ENCODE peak calls at places on chromosomes 5 and 9, in five cellular contexts. V is adipocyte, P is pancreas, Q is esophagus squamous epithelium, E is fibroblast of lung. N is an unnamed sample.
A peak's percentile ranks its signal among the peaks of the same experiment; 100 is the strongest.

GRCh38 chr5:31976161-31976560 is 198.0 kb downstream of the GOLPH3 start:
- DNase-seq in Q (no peak), P (no peak), V (no peak), E (no peak), N (no peak)

GRCh38 chr5:65981548-65981947 is 55.2 kb downstream of the ERBIN start:
- DNase-seq in V (no peak), Q (no peak), P (no peak), E (no peak), N (no peak)

GRCh38 chr5:36978196-36978595 is 101.6 kb downstream of the NIPBL start:
- DNase-seq in P (no peak), V (no peak), Q (no peak), E (no peak), N (no peak)

GRCh38 chr5:160071521-160072299 is 47.5 kb downstream of the PWWP2A start:
- DNase-seq in V (no peak), Q (no peak), P (no peak), E (no peak), N (no peak)

GRCh38 chr9:73863924-73864323 is 633.2 kb upstream of the RORB start:
- DNase-seq in Q (no peak), V (peak; percentile 12), P (no peak), E (peak; percentile 36), N (no peak)

GRCh38 chr9:137026828-137027227 is 1.2 kb downstream of the ABCA2 start:
- DNase-seq in Q (no peak), E (no peak), P (peak; percentile 73), V (no peak), N (no peak)

GRCh38 chr5:135369952-135370351 is 29.1 kb downstream of the MACROH2A1 start:
- DNase-seq in V (no peak), P (no peak), Q (no peak), E (no peak), N (no peak)

GRCh38 chr5:107519900-107520354 is 150.8 kb downstream of the EFNA5 start:
- DNase-seq in Q (no peak), V (no peak), P (no peak), E (peak; percentile 40), N (no peak)

GRCh38 chr9:27602954-27603353 is 29.7 kb upstream of the C9orf72 start:
- DNase-seq in E (no peak), V (peak; percentile 4), P (no peak), Q (no peak), N (no peak)

GRCh38 chr5:157177935-157178334 is 2.7 kb upstream of the ITK start:
- DNase-seq in P (no peak), V (no peak), Q (no peak), E (no peak), N (no peak)

GRCh38 chr9:33132249-33132772 is 34.8 kb downstream of the B4GALT1 start:
- DNase-seq in P (no peak), E (peak; percentile 90), V (peak; percentile 76), Q (no peak), N (no peak)

GRCh38 chr5:98839469-98840383 is 66.3 kb downstream of the RGMB start:
- DNase-seq in V (no peak), Q (no peak), P (no peak), E (peak; percentile 20), N (no peak)

GRCh38 chr9:94911986-94912635 is 185.6 kb downstream of the AOPEP start:
- DNase-seq in V (no peak), E (peak; percentile 52), P (no peak), Q (no peak), N (no peak)

GRCh38 chr5:167634432-167634831 is 657.0 kb upstream of the WWC1 start:
- DNase-seq in P (no peak), V (peak; percentile 68), E (peak; percentile 92), Q (no peak), N (no peak)

GRCh38 chr9:131997779-131998178 is 81.9 kb downstream of the MED27 start:
- DNase-seq in V (peak; percentile 16), Q (no peak), P (no peak), E (peak; percentile 69), N (no peak)

GRCh38 chr5:158056426-158056825 is 197.5 kb upstream of the CLINT1 start:
- DNase-seq in P (no peak), Q (no peak), E (peak; percentile 47), V (peak; percentile 81), N (no peak)

GRCh38 chr5:171094356-171094755 is 214.7 kb upstream of the TLX3 start:
- DNase-seq in Q (no peak), P (no peak), E (no peak), V (no peak), N (no peak)

GRCh38 chr5:13511442-13511841 is 433.0 kb downstream of the DNAH5 start:
- DNase-seq in Q (no peak), P (no peak), V (no peak), E (no peak), N (no peak)

GRCh38 chr5:41270423-41271251 is 57.3 kb upstream of the C6 start:
- DNase-seq in V (peak; percentile 77), E (peak; percentile 62), P (peak; percentile 31), Q (no peak), N (no peak)

GRCh38 chr9:15277400-15278137 is 29.4 kb downstream of the TTC39B start:
- DNase-seq in V (peak; percentile 58), Q (no peak), E (peak; percentile 22), P (no peak), N (no peak)

GRCh38 chr5:154972476-154973080 is 31.7 kb downstream of the MRPL22 start:
- DNase-seq in Q (no peak), V (peak; percentile 73), P (no peak), E (peak; percentile 27), N (no peak)

GRCh38 chr9:121206516-121207370 is 5.1 kb upstream of the RAB14 start:
- DNase-seq in P (no peak), E (peak; percentile 62), V (no peak), Q (no peak), N (no peak)

GRCh38 chr5:78823196-78823595 is 161.9 kb downstream of the ARSB start:
- DNase-seq in Q (no peak), P (no peak), V (no peak), E (no peak), N (no peak)

GRCh38 chr9:111959468-111959941 is 62.9 kb downstream of the UGCG start:
- DNase-seq in Q (no peak), E (peak; percentile 92), P (no peak), V (peak; percentile 50), N (no peak)

GRCh38 chr5:170120576-170120975 is 14.9 kb downstream of the FOXI1 start:
- DNase-seq in P (no peak), Q (no peak), E (peak; percentile 77), V (peak; percentile 83), N (no peak)

GRCh38 chr5:168364738-168365550 is 73.5 kb downstream of the WWC1 start:
- DNase-seq in E (peak; percentile 49), Q (no peak), P (peak; percentile 35), V (peak; percentile 4), N (no peak)

GRCh38 chr9:80251778-80252177 is 680.0 kb downstream of the TLE4 start:
- DNase-seq in Q (no peak), V (no peak), E (no peak), P (no peak), N (no peak)
- H3K9me3 ChIP-seq in Q (no peaks in the 10 kb centered on the region), V (peaks cover under 1% of the 10 kb centered on the region), E (no peaks in the 10 kb centered on the region), P (no peaks in the 10 kb centered on the region), N (no peaks in the 10 kb centered on the region)

GRCh38 chr5:73352789-73353188 is 95.8 kb downstream of the FOXD1 start:
- DNase-seq in E (no peak), P (no peak), Q (no peak), V (no peak), N (no peak)

GRCh38 chr5:73344835-73345234 is 103.7 kb downstream of the FOXD1 start:
- DNase-seq in P (no peak), E (no peak), V (no peak), Q (no peak), N (no peak)

GRCh38 chr5:73346878-73347408 is 101.6 kb downstream of the FOXD1 start:
- DNase-seq in V (no peak), E (no peak), Q (no peak), P (no peak), N (no peak)
- H3K9me3 ChIP-seq in V (peaks cover 75% of the 10 kb centered on the region), E (no peaks in the 10 kb centered on the region), Q (peaks cover 20% of the 10 kb centered on the region), P (no peaks in the 10 kb centered on the region), N (peaks cover 12% of the 10 kb centered on the region)

GRCh38 chr5:138470322-138471285 is 5.3 kb downstream of the EGR1 start:
- DNase-seq in Q (no peak), P (no peak), E (no peak), V (no peak), N (no peak)
- H3K9me3 ChIP-seq in Q (no peaks in the 10 kb centered on the region), P (no peaks in the 10 kb centered on the region), E (no peaks in the 10 kb centered on the region), V (no peaks in the 10 kb centered on the region), N (no peaks in the 10 kb centered on the region)

DNA sequence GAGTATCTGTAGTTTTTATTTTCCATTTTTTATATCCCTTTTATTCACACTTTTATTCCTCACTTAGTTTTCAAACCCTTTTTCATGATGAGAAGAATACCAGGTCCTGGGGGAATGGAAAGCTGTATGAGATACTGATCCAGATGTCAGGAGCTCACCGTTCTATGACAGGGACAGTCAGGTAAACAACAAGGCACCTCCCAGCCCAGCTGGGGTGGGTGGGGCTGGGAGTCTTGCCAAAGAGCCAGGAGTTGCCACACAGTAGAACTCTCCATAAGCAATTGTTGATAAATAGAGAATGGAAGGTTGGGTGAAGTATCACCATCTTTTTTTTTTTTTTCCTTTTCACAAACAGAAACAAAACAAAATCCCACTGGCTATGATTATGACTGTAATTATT is 225.8 kb downstream of the NSG2 start:
- DNase-seq in V (no peak), Q (no peak), P (no peak), E (no peak), N (no peak)
- H3K9me3 ChIP-seq in V (peaks cover 7% of the 10 kb centered on the region), Q (peaks cover 3% of the 10 kb centered on the region), P (no peaks in the 10 kb centered on the region), E (no peaks in the 10 kb centered on the region), N (peaks cover 6% of the 10 kb centered on the region)

DNA sequence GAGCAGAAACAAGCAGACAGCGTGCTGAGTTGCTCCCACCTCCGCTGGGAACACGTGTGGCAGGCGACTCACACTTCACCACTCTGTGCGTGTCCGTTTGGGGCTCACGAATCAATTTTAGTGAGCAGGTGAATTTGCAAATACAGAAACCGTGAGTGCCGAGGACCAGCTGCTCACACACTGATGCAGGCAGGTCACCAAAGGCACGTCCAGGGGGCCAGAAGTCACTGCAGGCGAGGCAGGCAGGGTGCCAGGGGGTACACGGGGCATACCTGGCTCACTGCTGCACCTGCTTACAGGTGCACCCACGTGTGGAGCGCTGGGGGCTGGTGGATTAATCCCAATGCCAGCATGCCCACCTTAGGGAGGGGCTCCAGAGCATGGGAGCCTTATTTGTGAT is 68.8 kb downstream of the ZNF354C start:
- DNase-seq in P (no peak), V (no peak), Q (no peak), E (no peak), N (no peak)
- H3K9me3 ChIP-seq in P (no peaks in the 10 kb centered on the region), V (no peaks in the 10 kb centered on the region), Q (no peaks in the 10 kb centered on the region), E (no peaks in the 10 kb centered on the region), N (no peaks in the 10 kb centered on the region)